ENCODE peak calls at places on chromosomes 4 and X, in nine cellular contexts. T, S, X, K, C, N, P, W and D are unnamed samples.

GRCh38 chr4:156255205-156255604 is 301.5 kb upstream of the CTSO start:
- DNase-seq in P (no peak), T (no peak), S (no peak), X (no peak), W (no peak), N (no peak), K (no peak), C (no peak), D (no peak)

GRCh38 chr4:185597532-185598188 is 62.4 kb upstream of the PDLIM3 start:
- DNase-seq in X (peak), N (peak), K (peak), C (peak), T (peak), S (peak), W (peak), P (peak), D (peak)

GRCh38 chr4:166400270-166400894 is 527.3 kb downstream of the TLL1 start:
- DNase-seq in W (peak), T (no peak), C (no peak), X (no peak), N (no peak), S (no peak), P (no peak), K (no peak), D (no peak)

GRCh38 chrX:1386338-1387127 is 5.4 kb downstream of the SLC25A6 start:
- DNase-seq in T (no peak), X (no peak), W (no peak), S (no peak), C (no peak), N (no peak), P (no peak), K (peak), D (no peak)

GRCh38 chr4:126582737-126583136 is 1050.0 kb upstream of the INTU start:
- DNase-seq in K (no peak), W (peak), T (no peak), X (peak), S (peak), N (peak), P (no peak), C (peak), D (peak)

GRCh38 chrX:78321809-78322208 is 5.6 kb downstream of the CYSLTR1 start:
- DNase-seq in N (no peak), T (no peak), X (no peak), P (peak), S (peak), W (peak), C (no peak), K (no peak), D (no peak)

GRCh38 chr4:757111-757510 is 51.5 kb downstream of the PCGF3 start:
- DNase-seq in C (no peak), K (no peak), P (no peak), X (no peak), S (no peak), N (no peak), T (no peak), W (no peak), D (no peak)

GRCh38 chr4:79212311-79212710 is 113.5 kb downstream of the NAA11 start:
- DNase-seq in X (no peak), T (no peak), N (no peak), P (no peak), C (no peak), K (no peak), S (peak), W (no peak), D (no peak)

GRCh38 chr4:140103676-140104075 is 50.3 kb downstream of the MAML3 start:
- DNase-seq in S (no peak), P (peak), K (no peak), W (peak), N (no peak), C (peak), T (no peak), X (no peak), D (no peak)

GRCh38 chr4:30726090-30726668 is 6.0 kb downstream of the PCDH7 start:
- DNase-seq in W (no peak), C (no peak), X (no peak), N (no peak), T (no peak), P (no peak), S (no peak), K (no peak), D (no peak)

GRCh38 chrX:123860983-123861382 is 1.1 kb downstream of the XIAP start:
- DNase-seq in C (peak), S (no peak), K (no peak), X (peak), N (no peak), T (no peak), W (peak), P (peak), D (no peak)

GRCh38 chr4:133157460-133158160 is 8.5 kb downstream of the PCDH10 start:
- DNase-seq in P (no peak), N (no peak), K (no peak), S (no peak), C (no peak), W (no peak), T (no peak), X (no peak), D (no peak)

GRCh38 chr4:151709071-151709470 is 51.7 kb downstream of the GATB start:
- DNase-seq in P (no peak), K (no peak), X (no peak), N (no peak), S (no peak), C (no peak), W (no peak), T (no peak), D (no peak)

DNA sequence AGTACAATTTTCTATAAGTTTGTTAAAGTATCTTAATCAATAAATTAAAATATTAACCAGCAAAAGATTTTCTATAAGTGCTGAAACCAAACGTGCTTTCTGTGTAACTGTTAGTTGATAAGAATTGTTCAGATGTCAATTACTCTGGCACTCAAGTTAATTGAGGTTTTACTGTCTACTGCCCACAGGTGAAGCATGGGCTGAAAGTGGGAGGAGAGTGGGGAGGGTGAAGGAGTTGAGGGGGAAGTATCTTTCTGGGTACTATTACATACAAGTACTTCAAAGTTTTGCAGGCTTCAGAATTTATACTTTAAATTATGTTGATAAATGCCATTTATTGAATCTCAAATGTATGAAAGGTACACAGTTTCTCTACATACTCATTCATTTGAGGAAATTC is 19.1 kb upstream of the CXCL3 start:
- DNase-seq in P (no peak), X (no peak), S (no peak), K (no peak), T (no peak), N (no peak), W (no peak), C (no peak), D (no peak)
- TF ChIP-seq EZH2phosphoT487 in P (no peak), X (no peak), S (no peak), K (no peak), T (no peak), N (no peak), W (no peak), C (no peak), D (no peak)

GRCh38 chr4:7434141-7434765 is 477 bp downstream of the PSAPL1 start:
- DNase-seq in P (no peak), K (no peak), C (no peak), W (no peak), X (no peak), T (no peak), N (no peak), S (no peak), D (no peak)

GRCh38 chr4:7436256-7436655 is 1.5 kb upstream of the PSAPL1 start:
- DNase-seq in K (no peak), N (no peak), X (no peak), C (no peak), P (no peak), S (no peak), T (no peak), W (no peak), D (no peak)

GRCh38 chr4:7435411-7436095 is 823 bp upstream of the PSAPL1 start:
- DNase-seq in K (no peak), T (no peak), C (no peak), W (no peak), N (no peak), P (no peak), X (peak), S (no peak), D (no peak)

GRCh38 chr4:7433376-7434140 is 1.2 kb downstream of the PSAPL1 start:
- DNase-seq in T (no peak), C (no peak), P (no peak), N (no peak), S (no peak), X (no peak), K (no peak), W (no peak), D (no peak)

DNA sequence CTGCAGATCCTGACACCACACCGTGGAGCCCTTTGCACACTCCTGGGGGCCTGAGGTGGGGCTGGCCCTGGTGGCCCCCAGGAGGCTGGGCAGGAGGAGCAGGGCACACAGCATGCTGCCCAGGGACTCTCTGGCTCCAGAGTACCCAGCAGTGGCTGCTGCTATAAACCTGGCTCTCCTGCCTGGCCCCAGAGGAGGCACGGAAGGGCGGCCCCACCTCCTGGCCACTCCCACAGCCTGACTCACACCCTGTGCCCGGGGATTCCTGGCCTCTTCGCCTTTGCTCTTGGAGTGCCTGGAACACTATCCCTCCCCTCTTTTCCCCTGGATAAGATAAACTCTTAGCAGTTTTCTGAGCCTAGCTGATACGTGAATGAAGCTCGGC is at the start of gene PSAPL1:
- DNase-seq in S (no peak), W (peak), X (peak), K (peak), N (peak), T (peak), P (no peak), C (peak), D (peak)
- H3K27ac ChIP-seq in S (no peak), W (no peak), X (peak), K (no peak), N (no peak), T (no peak), P (no peak), C (no peak), D (no peak)

DNA sequence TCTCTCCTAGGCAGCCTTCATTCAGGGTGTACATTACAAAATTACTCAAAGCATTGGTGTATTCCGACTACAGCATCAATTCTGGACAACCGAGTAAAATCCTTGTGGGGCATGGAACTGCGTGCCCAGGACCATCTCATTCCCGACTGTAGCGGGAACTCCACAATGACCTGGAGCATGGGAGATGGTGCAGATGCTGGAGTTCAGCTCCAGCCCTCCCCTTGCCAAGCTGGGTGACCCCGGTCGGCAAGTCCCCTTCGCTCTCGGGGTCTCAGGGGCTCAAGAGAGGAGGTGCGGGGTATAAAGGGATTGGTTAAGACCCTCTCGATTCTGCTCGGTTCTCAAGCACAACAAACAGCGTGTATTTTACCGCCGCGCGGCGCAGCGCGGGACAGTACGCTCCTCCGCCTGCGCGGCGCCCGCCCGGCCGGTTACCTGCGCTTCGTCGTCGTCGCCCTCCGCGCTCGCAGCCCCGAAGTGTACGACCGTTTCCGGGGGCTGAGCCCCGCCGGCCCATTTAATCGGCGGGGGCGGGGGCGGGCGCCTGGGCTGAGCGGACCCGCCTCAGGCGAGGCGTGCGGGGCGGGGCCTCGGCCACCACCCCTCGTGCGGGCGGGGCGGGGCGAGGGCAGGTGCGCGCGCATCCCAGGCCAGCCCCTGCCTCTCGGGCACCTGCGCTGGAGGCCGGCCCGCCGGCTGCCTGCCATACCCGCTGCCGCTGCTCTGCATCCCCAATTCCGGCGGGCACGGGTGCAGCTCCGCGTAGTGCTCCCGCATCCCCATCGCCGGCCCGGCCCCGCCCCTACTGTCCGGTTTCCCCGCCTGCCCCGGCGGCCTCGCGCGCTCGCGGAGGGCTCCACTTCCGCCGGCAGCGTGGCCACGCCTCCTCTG is at the start of gene G6PD:
- DNase-seq in S (peak), T (peak), W (peak), N (peak), P (peak), X (peak), C (peak), K (peak), D (peak)
- TF ChIP-seq EZH2phosphoT487 in S (no peak), T (no peak), W (no peak), N (no peak), P (no peak), X (no peak), C (no peak), K (no peak), D (no peak)

GRCh38 chr4:40546972-40547371 is 82.7 kb downstream of the RBM47 start:
- DNase-seq in X (no peak), T (no peak), N (no peak), W (no peak), S (no peak), P (no peak), K (no peak), C (no peak), D (no peak)
- H3K27ac ChIP-seq in X (peak), T (no peak), N (no peak), W (no peak), S (no peak), P (no peak), K (peak), C (no peak), D (peak)

GRCh38 chr4:114037981-114038380 is 58.5 kb upstream of the ARSJ start:
- DNase-seq in S (no peak), X (no peak), N (no peak), C (no peak), T (no peak), P (no peak), W (no peak), K (no peak), D (no peak)
- TF ChIP-seq EZH2phosphoT487 in S (no peak), X (no peak), N (no peak), C (no peak), T (no peak), P (no peak), W (no peak), K (no peak), D (no peak)

GRCh38 chr4:81472249-81473085 is 760 bp upstream of the RASGEF1B start:
- DNase-seq in S (peak), T (no peak), W (no peak), C (peak), K (peak), N (peak), P (peak), X (peak), D (peak)
- H3K27ac ChIP-seq in S (peak), T (no peak), W (peak), C (no peak), K (no peak), N (no peak), P (peak), X (peak), D (no peak)

DNA sequence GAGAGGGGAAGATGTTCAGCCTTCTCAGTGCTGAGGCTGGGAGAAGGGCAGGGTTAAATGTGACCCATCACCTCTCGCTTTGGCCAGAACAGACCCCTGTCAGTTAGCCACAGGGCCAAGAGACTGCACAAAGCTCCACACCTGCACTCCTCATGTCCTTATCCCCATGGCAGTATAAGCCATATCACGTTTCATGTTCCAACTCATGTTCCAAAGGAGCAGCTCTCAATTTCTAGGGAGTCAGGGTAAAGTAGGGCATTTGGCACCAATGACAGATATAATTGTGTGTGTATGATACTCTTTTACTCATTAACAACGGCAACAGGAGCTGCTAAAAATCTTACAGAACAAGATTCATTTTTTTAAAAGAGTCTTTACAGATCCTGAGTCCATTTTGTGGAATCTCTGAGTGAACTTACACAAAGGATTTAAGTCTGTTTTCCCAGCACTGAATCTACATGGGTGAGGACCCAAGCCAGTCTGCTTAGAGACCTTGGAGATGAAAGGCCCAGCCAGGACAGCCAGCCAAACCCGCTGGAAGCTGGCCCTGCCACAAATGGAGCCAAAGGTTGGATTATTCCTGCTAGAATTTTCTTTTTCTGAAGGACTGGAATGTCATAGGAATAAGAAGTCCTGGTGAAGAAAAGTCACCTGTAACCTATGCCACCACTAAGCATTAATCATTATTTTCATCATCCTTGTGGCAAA is 129.1 kb upstream of the SMAD1 start:
- DNase-seq in T (no peak), X (no peak), C (no peak), S (no peak), P (no peak), K (no peak), W (no peak), N (no peak), D (no peak)
- TF ChIP-seq EZH2phosphoT487 in T (no peak), X (no peak), C (no peak), S (no peak), P (no peak), K (no peak), W (no peak), N (no peak), D (no peak)

DNA sequence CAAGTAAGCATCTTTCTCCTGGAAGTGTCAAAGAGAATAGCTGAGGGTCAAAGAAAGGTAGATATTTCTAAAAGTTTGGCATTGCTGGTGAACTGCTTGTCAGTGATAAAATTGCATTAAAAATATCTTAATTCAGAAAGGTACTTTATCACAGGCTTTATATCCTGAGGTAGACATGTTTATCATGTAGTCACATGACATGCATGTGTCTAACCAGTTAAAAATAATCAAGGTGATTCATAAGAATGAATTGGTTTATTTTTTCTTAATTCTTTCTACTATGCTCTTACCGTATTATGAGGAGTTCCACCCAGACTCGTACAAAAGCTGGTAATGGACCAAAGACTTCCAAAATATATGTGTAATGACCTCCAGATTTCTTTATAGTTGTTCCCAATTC is 6.1 kb downstream of the SLC7A11 start:
- DNase-seq in T (no peak), C (peak), W (no peak), K (no peak), P (no peak), X (no peak), S (no peak), N (no peak), D (no peak)
- H3K27ac ChIP-seq in T (peak), C (peak), W (peak), K (peak), P (no peak), X (no peak), S (no peak), N (no peak), D (peak)